ENCODE peak calls at places on chromosomes 3 and 15, in five cellular contexts. G, F, D, A and I are unnamed samples.

GRCh38 chr3:30426319-30426993 is 179.9 kb upstream of the TGFBR2 start:
- DNase-seq in G (no peak), F (no peak), D (peak), A (peak), I (no peak)

GRCh38 chr15:69897471-69898237 is 200.1 kb downstream of the TLE3 start:
- DNase-seq in G (no peak), F (no peak), D (peak), A (no peak), I (no peak)

GRCh38 chr3:49017646-49017977 is 768 bp downstream of the DALRD3 start:
- DNase-seq in G (no peak), F (no peak), D (no peak), A (no peak), I (no peak)

GRCh38 chr15:45386420-45386819 is 8.1 kb upstream of the GATM start:
- DNase-seq in G (no peak), F (no peak), D (no peak), A (no peak), I (no peak)

GRCh38 chr15:101482526-101483371 is 6.8 kb downstream of the PCSK6 start:
- DNase-seq in G (no peak), F (no peak), D (no peak), A (no peak), I (no peak)

GRCh38 chr3:182979719-182980191 is 583 bp downstream of the DCUN1D1 start:
- DNase-seq in G (no peak), F (no peak), D (peak), A (no peak), I (peak)

GRCh38 chr15:74725241-74725774 is at the start of gene CYP1A1:
- DNase-seq in G (no peak), F (peak), D (no peak), A (no peak), I (no peak)

GRCh38 chr3:10011644-10012043 is 14.6 kb upstream of the FANCD2 start:
- DNase-seq in G (no peak), F (no peak), D (no peak), A (no peak), I (no peak)

GRCh38 chr3:131608741-131609140 is 106.0 kb upstream of the MRPL3 start:
- DNase-seq in G (no peak), F (no peak), D (no peak), A (peak), I (no peak)